ENCODE peak calls at places on chromosomes 6 and 20, in four cellular contexts. F is ascending aorta, Y is upper lobe of right lung, R is PC-3. T is an unnamed sample.

GRCh38 chr20:49935746-49936152 is 448 bp upstream of the RNF114 start:
- DNase-seq in Y (no peak), F (no peak), R (no peak), T (no peak)

GRCh38 chr20:19625416-19625815 is 132.6 kb upstream of the RIN2 start:
- DNase-seq in R (no peak), Y (no peak), F (no peak), T (no peak)

GRCh38 chr6:139594333-139594965 is 220.0 kb upstream of the CITED2 start:
- DNase-seq in F (no peak), R (no peak), Y (no peak), T (no peak)

GRCh38 chr20:59987135-59987534 is 28.9 kb downstream of the CDH26 start:
- DNase-seq in Y (no peak), R (peak), F (no peak), T (no peak)

GRCh38 chr6:151160869-151161268 is 78.9 kb upstream of the AKAP12 start:
- DNase-seq in Y (peak), R (no peak), F (no peak), T (no peak)

GRCh38 chr20:61385316-61385715 is 133.3 kb downstream of the CDH4 start:
- DNase-seq in R (no peak), Y (no peak), F (no peak), T (no peak)

GRCh38 chr6:111604259-111605099 is 1.2 kb downstream of the TRAF3IP2 start:
- DNase-seq in F (peak), Y (no peak), R (peak), T (no peak)

GRCh38 chr20:10673176-10673830 is 496 bp downstream of the JAG1 start:
- DNase-seq in Y (peak), F (no peak), R (no peak), T (peak)

GRCh38 chr20:53757472-53757913 is 163.9 kb upstream of the ZNF217 start:
- DNase-seq in R (peak), F (no peak), Y (no peak), T (no peak)

GRCh38 chr20:19074828-19075516 is 137.5 kb upstream of the SLC24A3 start:
- DNase-seq in F (no peak), Y (no peak), R (peak), T (peak)

GRCh38 chr20:49230575-49231211 is 11.5 kb downstream of the DDX27 start:
- DNase-seq in R (no peak), Y (peak), F (no peak), T (peak)

GRCh38 chr6:153129873-153130514 is 1.1 kb downstream of the RGS17 start:
- DNase-seq in F (no peak), R (no peak), Y (no peak), T (no peak)

GRCh38 chr6:167270499-167271307 is 20.4 kb upstream of the UNC93A start:
- DNase-seq in Y (no peak), F (no peak), R (no peak), T (no peak)

GRCh38 chr20:49669601-49670189 is 44.0 kb downstream of the B4GALT5 start:
- DNase-seq in Y (no peak), F (no peak), R (no peak), T (no peak)

GRCh38 chr20:41657655-41658054 is 39.5 kb upstream of the CHD6 start:
- DNase-seq in R (no peak), Y (no peak), F (no peak), T (no peak)

GRCh38 chr6:63663147-63663877 is 27.7 kb downstream of the PHF3 start:
- DNase-seq in R (peak), F (no peak), Y (no peak), T (no peak)

GRCh38 chr6:16486661-16487060 is 248.3 kb downstream of the GMPR start:
- DNase-seq in F (no peak), R (no peak), Y (no peak), T (no peak)

GRCh38 chr6:7108196-7108963 is 619 bp downstream of the RREB1 start:
- DNase-seq in F (no peak), R (peak), Y (peak), T (peak)

GRCh38 chr6:3913077-3913957 is 64.1 kb downstream of the FAM50B start:
- DNase-seq in R (peak), F (no peak), Y (no peak), T (peak)

GRCh38 chr6:116560130-116560529 is 6.6 kb downstream of the CALHM4 start:
- DNase-seq in R (no peak), F (no peak), Y (no peak), T (no peak)

GRCh38 chr20:22305391-22305790 is 279.0 kb downstream of the FOXA2 start:
- DNase-seq in R (no peak), Y (no peak), F (no peak), T (no peak)

GRCh38 chr6:40587240-40588069 is at the start of gene LRFN2:
- DNase-seq in Y (peak), R (peak), F (no peak), T (peak)

GRCh38 chr6:37442416-37443218 is 9.6 kb downstream of the CMTR1 start:
- DNase-seq in R (no peak), F (no peak), Y (no peak), T (no peak)

GRCh38 chr6:33695451-33695855 is 16.0 kb downstream of the UQCC2 start:
- DNase-seq in R (no peak), F (no peak), Y (no peak), T (no peak)

GRCh38 chr20:37907677-37908397 is 4.9 kb downstream of the VSTM2L start:
- DNase-seq in F (no peak), R (peak), Y (no peak), T (no peak)

GRCh38 chr6:128600397-128600951 is 80.1 kb upstream of the PTPRK start:
- DNase-seq in F (no peak), Y (no peak), R (peak), T (no peak)

GRCh38 chr6:107550241-107550840 is 60.4 kb downstream of the SOBP start:
- DNase-seq in R (no peak), F (no peak), Y (no peak), T (no peak)

GRCh38 chr20:48538058-48538825 is 289.6 kb downstream of the PREX1 start:
- DNase-seq in R (peak), Y (no peak), F (no peak), T (no peak)

GRCh38 chr6:170372380-170373325 is 66.1 kb downstream of the FAM120B start:
- DNase-seq in R (peak), Y (no peak), F (no peak), T (no peak)

GRCh38 chr6:11174245-11174616 is 58.2 kb downstream of the NEDD9 start:
- DNase-seq in R (no peak), Y (no peak), F (no peak), T (no peak)

GRCh38 chr6:155943635-155944034 is 488.0 kb upstream of the NOX3 start:
- DNase-seq in Y (no peak), R (peak), F (no peak), T (no peak)

GRCh38 chr6:97445406-97445805 is 162.4 kb upstream of the MMS22L start:
- DNase-seq in R (no peak), F (no peak), Y (no peak), T (no peak)

GRCh38 chr6:29905286-29905685 is 37.0 kb upstream of the HLA-A start:
- DNase-seq in F (no peak), R (no peak), Y (no peak), T (no peak)

GRCh38 chr6:157143885-157144795 is 179.2 kb downstream of the TMEM242 start:
- DNase-seq in Y (no peak), F (no peak), R (no peak), T (no peak)

GRCh38 chr20:32777177-32777956 is 15.2 kb downstream of the DNMT3B start:
- DNase-seq in F (no peak), Y (no peak), R (no peak), T (peak)

GRCh38 chr20:10492065-10492464 is 57.0 kb downstream of the SLX4IP start:
- DNase-seq in F (no peak), R (no peak), Y (no peak), T (no peak)

GRCh38 chr6:71289039-71289801 is 609 bp downstream of the OGFRL1 start:
- DNase-seq in F (no peak), R (peak), Y (peak), T (peak)

GRCh38 chr6:71287926-71288227 is 734 bp upstream of the OGFRL1 start:
- DNase-seq in R (no peak), Y (no peak), F (no peak), T (no peak)

GRCh38 chr6:71288228-71289038 is at the start of gene OGFRL1:
- DNase-seq in Y (peak), R (peak), F (peak), T (peak)

GRCh38 chr6:71284785-71285184 is 3.8 kb upstream of the OGFRL1 start:
- DNase-seq in F (no peak), R (no peak), Y (no peak), T (no peak)

GRCh38 chr6:71287038-71287437 is 1.6 kb upstream of the OGFRL1 start:
- DNase-seq in F (no peak), Y (no peak), R (no peak), T (no peak)
- H3K27ac ChIP-seq in F (peak), Y (peak), R (no peak), T (no peak)

GRCh38 chr6:118893095-118893881 is 664 bp upstream of the ASF1A start:
- DNase-seq in F (no peak), R (peak), Y (no peak), T (peak)
- H3K4me3 ChIP-seq in F (peak), R (peak), Y (peak), T (peak)

GRCh38 chr6:14390805-14391204 is 273.2 kb downstream of the CD83 start:
- DNase-seq in R (no peak), F (no peak), Y (no peak), T (no peak)

GRCh38 chr6:14384175-14384949 is 266.8 kb downstream of the CD83 start:
- DNase-seq in Y (no peak), F (no peak), R (no peak), T (no peak)

GRCh38 chr6:14383393-14384174 is 266.0 kb downstream of the CD83 start:
- DNase-seq in F (no peak), R (no peak), Y (no peak), T (no peak)

GRCh38 chr6:14382381-14383236 is 265.0 kb downstream of the CD83 start:
- DNase-seq in R (no peak), Y (no peak), F (no peak), T (no peak)

DNA sequence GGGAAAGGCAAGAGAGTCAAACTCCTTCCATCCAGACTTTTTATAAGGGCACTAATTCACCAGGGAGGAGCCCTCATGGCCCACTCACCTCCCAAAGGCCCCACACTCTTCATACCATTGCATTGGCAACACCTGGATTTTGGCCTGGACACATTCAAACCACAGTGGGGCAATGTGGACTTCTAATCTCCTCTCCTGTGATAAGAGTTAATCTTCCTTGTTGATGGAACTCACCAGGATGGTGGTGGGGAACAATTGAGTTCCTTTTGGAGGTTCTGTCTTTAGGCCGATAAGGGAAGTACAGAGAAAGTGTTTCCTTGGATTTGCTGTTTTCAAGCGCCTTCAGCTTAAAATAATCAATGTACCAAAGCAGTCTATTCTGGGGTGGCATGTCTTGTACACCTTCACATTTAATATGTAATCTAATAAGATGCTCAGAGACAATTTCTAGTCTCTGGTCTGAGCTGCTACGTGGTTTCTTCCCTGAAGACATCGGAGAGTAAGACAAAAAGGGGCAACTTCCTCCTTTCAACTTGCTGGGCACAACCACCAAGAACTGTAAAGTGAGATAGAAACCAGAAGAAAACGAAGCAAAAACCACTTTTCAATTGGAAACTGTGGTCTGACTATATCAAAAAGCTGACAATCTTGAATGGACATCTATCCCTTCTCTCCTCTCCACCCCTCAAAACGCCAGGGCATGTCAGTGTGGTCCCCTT is 268.9 kb downstream of the CD83 start:
- DNase-seq in R (no peak), Y (no peak), F (no peak), T (no peak)
- H3K27ac ChIP-seq in R (no peak), Y (no peak), F (no peak), T (no peak)

DNA sequence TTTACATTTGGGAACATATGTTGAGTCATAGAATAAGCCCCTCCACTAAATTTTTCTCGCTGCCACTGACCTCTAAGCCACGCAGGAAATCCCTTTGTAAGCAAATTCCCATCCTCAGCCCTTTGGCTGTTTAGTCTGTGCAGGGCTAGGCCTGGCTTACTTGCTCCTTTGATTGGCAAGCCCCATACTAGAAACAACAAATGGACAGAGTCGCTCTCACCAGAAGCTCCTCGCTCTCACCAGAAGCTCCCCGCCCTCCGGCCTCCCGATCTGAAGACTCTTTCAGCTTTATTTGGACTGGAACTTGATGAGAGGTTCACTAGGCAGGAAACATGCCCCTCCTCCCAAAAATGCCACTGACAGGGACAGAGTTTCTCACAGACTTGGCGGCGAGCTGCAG is 149.2 kb upstream of the EXOC2 start:
- DNase-seq in Y (no peak), F (no peak), R (no peak), T (no peak)
- H3K4me3 ChIP-seq in Y (no peak), F (no peak), R (no peak), T (no peak)

GRCh38 chr20:14203657-14204056 is 133.8 kb downstream of the FLRT3 start:
- DNase-seq in R (no peak), Y (no peak), F (no peak), T (no peak)
- H3K27ac ChIP-seq in R (no peak), Y (no peak), F (no peak), T (no peak)

GRCh38 chr6:158801655-158802294 is 17.4 kb downstream of the EZR start:
- DNase-seq in Y (no peak), F (no peak), R (no peak), T (no peak)
- H3K4me3 ChIP-seq in Y (no peak), F (no peak), R (no peak), T (no peak)

GRCh38 chr6:43990627-43991619 is 136.3 kb downstream of the MRPL14 start:
- DNase-seq in F (no peak), R (no peak), Y (peak), T (peak)
- H3K27ac ChIP-seq in F (no peak), R (no peak), Y (no peak), T (no peak)

DNA sequence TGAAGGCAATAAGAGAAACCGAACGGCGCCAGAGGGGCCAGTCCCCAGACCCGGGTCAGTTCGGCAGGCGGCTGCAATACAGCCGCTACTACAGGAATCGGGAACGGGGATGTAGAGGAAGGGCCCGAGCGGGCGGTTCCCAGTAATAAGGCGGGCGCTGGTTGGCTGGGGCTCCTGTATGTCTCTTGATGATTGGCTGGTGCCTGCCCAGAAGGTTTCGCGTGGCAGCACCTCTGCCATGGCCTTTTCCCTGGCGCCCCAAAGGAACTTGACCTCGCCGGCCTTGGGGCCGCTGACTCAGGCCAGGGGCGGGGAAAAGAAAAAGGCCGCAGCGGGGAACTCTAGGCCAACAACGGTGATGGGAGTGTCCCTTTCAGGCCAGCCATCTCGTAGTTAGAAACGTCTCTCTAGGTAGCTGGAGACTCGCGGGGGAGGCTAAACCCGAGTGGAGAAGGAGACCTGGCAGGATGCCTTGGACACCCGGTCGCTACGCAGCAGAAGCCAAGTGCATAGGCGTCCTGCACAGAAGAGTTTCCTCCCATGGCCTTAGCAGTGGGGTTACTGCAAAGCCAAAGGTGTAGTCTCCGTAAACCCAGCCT is at the start of gene IBTK:
- DNase-seq in F (peak), Y (peak), R (peak), T (peak)
- H3K4me3 ChIP-seq in F (peak), Y (peak), R (peak), T (peak)

T was measured in right lobe of liver.